ENCODE peak calls at places on chromosomes 12 and 14, in five cellular contexts. E is keratinocyte; S is transverse colon; W is A549; N is CD4-positive, alpha-beta T cell. Q is an unnamed sample.

GRCh38 chr14:102075155-102075554 is 11.7 kb downstream of the HSP90AA1 start:
- DNase-seq in W (no peak), S (no peak), N (no peak), E (no peak), Q (no peak)

GRCh38 chr14:56816575-56817391 is 6.5 kb upstream of the OTX2 start:
- DNase-seq in N (no peak), S (no peak), E (no peak), W (no peak), Q (no peak)

GRCh38 chr14:24051789-24052655 is at the start of gene CARMIL3:
- DNase-seq in S (peak), W (peak), N (peak), E (no peak), Q (peak)

GRCh38 chr14:53412819-53413664 is 259.9 kb upstream of the DDHD1 start:
- DNase-seq in E (no peak), N (no peak), W (no peak), S (no peak), Q (no peak)

GRCh38 chr12:82510386-82510785 is 152.1 kb downstream of the METTL25 start:
- DNase-seq in N (no peak), E (no peak), W (no peak), S (no peak), Q (no peak)

GRCh38 chr12:75699728-75700496 is 188.5 kb upstream of the KRR1 start:
- DNase-seq in W (no peak), E (no peak), S (no peak), N (no peak), Q (peak)

GRCh38 chr12:132771126-132771838 is 9.7 kb upstream of the ANKLE2 start:
- DNase-seq in N (peak), S (peak), W (no peak), E (no peak), Q (no peak)

GRCh38 chr12:120538281-120539156 is 4.4 kb downstream of the RNF10 start:
- DNase-seq in E (no peak), W (no peak), N (no peak), S (peak), Q (peak)

GRCh38 chr12:19209636-19210035 is 80.1 kb downstream of the PLEKHA5 start:
- DNase-seq in N (no peak), S (no peak), E (no peak), W (no peak), Q (no peak)

GRCh38 chr12:95790025-95790911 is at the start of gene NTN4:
- DNase-seq in E (no peak), N (no peak), W (peak), S (peak), Q (peak)

GRCh38 chr14:77825895-77826519 is 26.1 kb downstream of the ADCK1 start:
- DNase-seq in N (no peak), E (no peak), W (no peak), S (no peak), Q (no peak)

GRCh38 chr12:69821441-69822204 is 3.4 kb upstream of the MYRFL start:
- DNase-seq in N (no peak), W (no peak), E (peak), S (no peak), Q (no peak)

GRCh38 chr14:64880382-64881121 is 845 bp upstream of the SPTB start:
- DNase-seq in E (no peak), S (peak), N (peak), W (peak), Q (peak)

GRCh38 chr14:74483321-74483720 is 9.8 kb downstream of the NPC2 start:
- DNase-seq in W (no peak), E (no peak), N (no peak), S (no peak), Q (no peak)

GRCh38 chr12:90896164-90896563 is 58.8 kb downstream of the CCER1 start:
- DNase-seq in W (no peak), E (peak), N (no peak), S (no peak), Q (no peak)

GRCh38 chr12:132781938-132782337 is 20.3 kb upstream of the ANKLE2 start:
- DNase-seq in E (no peak), W (no peak), N (no peak), S (no peak), Q (no peak)

GRCh38 chr14:103393687-103394626 is 8.7 kb downstream of the MARK3 start:
- DNase-seq in N (no peak), E (no peak), S (no peak), W (peak), Q (no peak)

GRCh38 chr14:61459229-61459628 is 137.8 kb downstream of the PRKCH start:
- DNase-seq in W (no peak), S (no peak), N (no peak), E (no peak), Q (no peak)

DNA sequence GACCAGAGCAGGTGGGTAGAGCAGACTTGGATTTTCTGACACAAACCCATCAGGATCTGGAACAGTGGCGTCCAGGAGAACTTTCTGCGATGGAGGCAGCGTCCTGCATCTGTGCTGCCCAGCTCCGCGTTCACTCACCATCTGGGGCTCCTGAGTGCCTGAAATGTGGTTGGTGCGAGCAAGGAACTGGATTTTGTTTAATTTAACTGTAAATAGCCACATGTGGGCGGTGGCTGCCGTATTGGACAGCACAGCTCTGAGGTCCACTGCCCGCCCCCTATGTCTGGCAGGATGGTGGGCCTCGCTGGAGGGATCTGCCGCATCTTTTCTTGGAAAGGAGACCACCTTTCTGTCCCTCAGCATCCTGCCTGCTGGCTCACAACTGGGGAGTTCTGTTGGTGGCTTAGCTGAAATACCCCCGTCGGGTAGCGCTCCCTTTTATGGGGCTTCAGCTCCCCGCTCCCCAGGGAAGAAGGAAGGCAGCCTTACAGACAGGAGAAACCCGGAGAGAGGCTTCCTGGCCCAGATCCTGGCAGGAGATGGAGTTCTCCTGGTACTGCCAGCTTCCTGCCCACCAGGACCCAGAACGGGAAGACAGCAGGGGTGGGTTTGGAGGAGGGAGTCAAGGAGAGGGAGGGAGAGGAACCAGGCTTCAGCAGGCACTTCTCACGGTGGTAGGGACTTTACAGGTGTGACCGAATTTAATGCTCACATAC is 184.9 kb upstream of the PRMT8 start:
- DNase-seq in E (no peak), W (no peak), S (no peak), N (no peak), Q (no peak)
- H3K27ac ChIP-seq in E (no peak), W (no peak), S (no peak), N (no peak), Q (no peak)

DNA sequence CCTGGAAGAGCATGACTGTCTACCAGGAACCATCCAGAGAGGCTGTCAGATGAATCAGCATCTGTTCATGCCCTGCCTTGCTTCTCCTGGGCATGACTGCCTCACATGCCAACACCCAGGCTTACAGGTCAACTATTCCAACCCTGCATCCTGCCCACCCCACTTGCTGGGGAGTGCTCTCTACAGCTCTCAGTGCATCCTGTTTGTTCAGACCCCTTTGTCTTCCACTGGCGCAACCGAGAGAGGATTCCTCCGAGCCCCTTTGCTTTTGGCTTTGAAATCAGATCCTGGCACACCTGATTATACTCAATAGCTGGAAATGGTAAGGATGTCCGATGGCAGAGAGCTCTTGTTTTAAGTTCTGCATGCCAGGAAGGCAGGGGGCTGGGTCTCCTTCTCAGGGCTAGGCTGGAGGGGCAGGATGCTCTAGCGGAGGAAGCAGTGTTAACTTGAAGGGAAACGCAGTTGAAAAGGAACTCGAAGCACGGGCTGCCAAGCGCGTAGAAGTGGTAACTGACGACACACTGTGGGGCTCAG is 297.7 kb downstream of the ZFP36L1 start:
- DNase-seq in E (peak), S (no peak), W (no peak), N (no peak), Q (no peak)
- H3K27ac ChIP-seq in E (no peak), S (no peak), W (peak), N (no peak), Q (peak)

GRCh38 chr14:54654600-54654999 is 87.7 kb downstream of the SAMD4A start:
- DNase-seq in S (no peak), N (no peak), W (no peak), E (no peak), Q (no peak)
- H3K27ac ChIP-seq in S (peak), N (no peak), W (peak), E (no peak), Q (peak)

GRCh38 chr12:52946797-52947547 is 1.9 kb upstream of the KRT18 start:
- DNase-seq in E (no peak), W (no peak), N (no peak), S (no peak), Q (no peak)

GRCh38 chr12:52946334-52946733 is 2.6 kb upstream of the KRT18 start:
- DNase-seq in S (no peak), E (no peak), N (no peak), W (no peak), Q (no peak)

GRCh38 chr12:52949413-52950331 is 754 bp downstream of the KRT18 start:
- DNase-seq in W (peak), N (no peak), S (peak), E (peak), Q (no peak)

GRCh38 chr12:52945389-52946232 is 3.3 kb upstream of the KRT18 start:
- DNase-seq in W (no peak), E (no peak), S (peak), N (no peak), Q (no peak)

GRCh38 chr12:52947738-52948423 is 1.0 kb upstream of the KRT18 start:
- DNase-seq in S (no peak), W (no peak), N (no peak), E (no peak), Q (no peak)
- H3K27ac ChIP-seq in S (peak), W (peak), N (no peak), E (no peak), Q (no peak)

GRCh38 chr14:22966783-22967269 is 9.9 kb upstream of the HAUS4 start:
- DNase-seq in N (no peak), S (no peak), W (no peak), E (no peak), Q (no peak)
- H3K27ac ChIP-seq in N (no peak), S (no peak), W (no peak), E (no peak), Q (no peak)

Q was measured in heart left ventricle.